ENCODE peak calls at places on chromosome 5, in six cellular contexts. One of them, this sample, is unnamed.

GRCh38 chr5:516338-516925 is 7.8 kb downstream of the SLC9A3 start:
- DNase-seq in thyroid gland: no peak
- DNase-seq in uterus: no peak
- DNase-seq in K562: no peak
- DNase-seq in heart right ventricle: no peak
- DNase-seq in right cardiac atrium: peak
- DNase-seq in this sample: no peak

GRCh38 chr5:98927242-98927987 is 1.4 kb downstream of the CHD1 start:
- DNase-seq in right cardiac atrium: peak
- DNase-seq in heart right ventricle: no peak
- DNase-seq in uterus: peak
- DNase-seq in K562: peak
- DNase-seq in thyroid gland: peak
- DNase-seq in this sample: peak

GRCh38 chr5:65062684-65063083 is 294.0 kb downstream of the CWC27 start:
- DNase-seq in right cardiac atrium: peak
- DNase-seq in thyroid gland: peak
- DNase-seq in K562: no peak
- DNase-seq in uterus: peak
- DNase-seq in heart right ventricle: no peak
- DNase-seq in this sample: no peak

GRCh38 chr5:88544616-88545150 is 276.0 kb upstream of the TMEM161B start:
- DNase-seq in right cardiac atrium: no peak
- DNase-seq in thyroid gland: no peak
- DNase-seq in K562: no peak
- DNase-seq in heart right ventricle: no peak
- DNase-seq in uterus: no peak
- DNase-seq in this sample: no peak

GRCh38 chr5:150065886-150066285 is 20.5 kb downstream of the CSF1R start:
- DNase-seq in thyroid gland: no peak
- DNase-seq in uterus: peak
- DNase-seq in right cardiac atrium: peak
- DNase-seq in heart right ventricle: peak
- DNase-seq in K562: no peak
- DNase-seq in this sample: peak

GRCh38 chr5:82719368-82719767 is 357.8 kb downstream of the TMEM167A start:
- DNase-seq in heart right ventricle: no peak
- DNase-seq in uterus: no peak
- DNase-seq in thyroid gland: no peak
- DNase-seq in right cardiac atrium: peak
- DNase-seq in K562: no peak
- DNase-seq in this sample: peak

GRCh38 chr5:122053181-122054109 is 24.6 kb downstream of the LOX start:
- DNase-seq in K562: no peak
- DNase-seq in right cardiac atrium: peak
- DNase-seq in uterus: no peak
- DNase-seq in thyroid gland: peak
- DNase-seq in heart right ventricle: no peak
- DNase-seq in this sample: no peak

GRCh38 chr5:132294728-132295504 is 722 bp downstream of the SLC22A4 start:
- DNase-seq in heart right ventricle: peak
- DNase-seq in thyroid gland: peak
- DNase-seq in uterus: peak
- DNase-seq in K562: peak
- DNase-seq in right cardiac atrium: peak
- DNase-seq in this sample: peak

GRCh38 chr5:122844136-122844915 is 1.1 kb upstream of the SNX24 start:
- DNase-seq in K562: peak
- DNase-seq in heart right ventricle: no peak
- DNase-seq in uterus: no peak
- DNase-seq in thyroid gland: peak
- DNase-seq in right cardiac atrium: no peak
- DNase-seq in this sample: peak

GRCh38 chr5:110727025-110727314 is 499 bp upstream of the TMEM232 start:
- DNase-seq in thyroid gland: no peak
- DNase-seq in uterus: no peak
- DNase-seq in right cardiac atrium: no peak
- DNase-seq in K562: peak
- DNase-seq in heart right ventricle: no peak
- DNase-seq in this sample: no peak

GRCh38 chr5:34789021-34789531 is 49.9 kb upstream of the TTC23L start:
- DNase-seq in heart right ventricle: no peak
- DNase-seq in K562: peak
- DNase-seq in uterus: peak
- DNase-seq in right cardiac atrium: peak
- DNase-seq in thyroid gland: peak
- DNase-seq in this sample: peak

GRCh38 chr5:172858990-172859811 is 25.1 kb downstream of the ERGIC1 start:
- DNase-seq in heart right ventricle: peak
- DNase-seq in thyroid gland: peak
- DNase-seq in K562: no peak
- DNase-seq in uterus: peak
- DNase-seq in right cardiac atrium: peak
- DNase-seq in this sample: no peak

DNA sequence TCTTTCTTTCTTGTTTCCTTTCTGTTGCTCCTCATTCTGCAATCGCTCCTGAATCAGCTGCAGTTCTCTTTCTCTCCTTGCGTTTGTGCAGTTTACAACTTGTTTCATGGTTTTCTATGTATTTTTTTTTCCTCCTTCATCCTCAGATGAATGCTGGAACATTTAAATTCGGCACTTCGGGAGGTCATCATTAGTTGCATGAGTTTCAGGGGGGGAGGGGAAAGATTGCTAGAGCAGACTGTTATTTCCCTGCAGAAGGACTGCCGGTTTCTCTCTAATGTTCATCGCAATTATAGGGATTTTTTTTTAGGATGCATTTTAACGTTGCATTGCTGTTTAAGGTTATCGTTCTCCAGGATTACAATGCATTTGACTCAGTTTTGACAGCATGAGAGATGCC is 1311.9 kb upstream of the WWC1 start:
- DNase-seq in K562: no peak
- DNase-seq in uterus: no peak
- DNase-seq in heart right ventricle: no peak
- DNase-seq in right cardiac atrium: no peak
- DNase-seq in thyroid gland: no peak
- DNase-seq in this sample: no peak
- H3K4me3 ChIP-seq in K562: no peak
- H3K4me3 ChIP-seq in uterus: peak
- H3K4me3 ChIP-seq in heart right ventricle: peak
- H3K4me3 ChIP-seq in right cardiac atrium: peak
- H3K4me3 ChIP-seq in thyroid gland: peak
- H3K4me3 ChIP-seq in this sample: no peak

DNA sequence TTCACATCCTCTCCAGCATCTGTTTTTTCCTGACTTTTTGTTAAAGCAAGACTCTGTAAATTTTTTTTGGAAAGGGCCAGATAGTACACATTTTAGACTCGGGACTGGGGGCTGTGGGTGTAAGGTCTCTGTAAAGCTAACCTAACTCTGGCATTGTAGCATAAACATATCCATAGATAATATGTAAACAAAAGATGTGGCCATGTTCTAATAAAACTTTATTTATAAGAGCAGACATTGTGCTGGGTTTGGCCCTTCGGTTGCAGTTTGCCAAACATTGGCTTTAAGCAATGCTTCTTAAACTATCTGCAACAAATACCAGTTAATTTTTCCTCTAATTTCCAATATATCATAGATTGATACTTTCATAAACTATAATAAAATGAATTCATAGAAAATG is 605.2 kb downstream of the EBF1 start:
- DNase-seq in thyroid gland: no peak
- DNase-seq in K562: no peak
- DNase-seq in right cardiac atrium: no peak
- DNase-seq in heart right ventricle: no peak
- DNase-seq in uterus: no peak
- DNase-seq in this sample: no peak
- H3K27ac ChIP-seq in thyroid gland: no peak
- H3K27ac ChIP-seq in K562: no peak
- H3K27ac ChIP-seq in right cardiac atrium: no peak
- H3K27ac ChIP-seq in heart right ventricle: no peak
- H3K27ac ChIP-seq in uterus: no peak
- H3K27ac ChIP-seq in this sample: no peak

DNA sequence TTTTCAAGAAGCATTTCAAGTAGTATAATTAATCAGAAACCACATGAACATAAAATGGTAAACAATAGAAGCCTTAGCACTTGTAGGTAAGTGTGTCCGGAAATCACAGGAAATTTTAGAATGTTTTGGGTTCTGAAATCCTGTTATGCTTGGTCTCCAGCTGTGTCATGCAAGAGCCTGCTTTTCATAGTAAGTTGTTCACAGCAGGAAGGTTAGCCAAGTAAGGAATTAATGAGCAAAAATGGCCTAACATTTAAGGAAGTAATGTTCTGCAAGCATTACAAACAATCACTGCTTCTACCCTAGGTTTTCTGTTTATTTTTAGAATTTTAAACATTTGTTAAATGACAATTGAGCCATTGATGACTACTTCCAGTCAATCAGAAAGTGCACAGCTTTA is 669.5 kb downstream of the SLCO4C1 start:
- DNase-seq in uterus: no peak
- DNase-seq in thyroid gland: no peak
- DNase-seq in heart right ventricle: no peak
- DNase-seq in K562: no peak
- DNase-seq in right cardiac atrium: no peak
- DNase-seq in this sample: no peak
- H3K4me3 ChIP-seq in uterus: no peak
- H3K4me3 ChIP-seq in thyroid gland: no peak
- H3K4me3 ChIP-seq in heart right ventricle: no peak
- H3K4me3 ChIP-seq in K562: no peak
- H3K4me3 ChIP-seq in right cardiac atrium: no peak
- H3K4me3 ChIP-seq in this sample: no peak

DNA sequence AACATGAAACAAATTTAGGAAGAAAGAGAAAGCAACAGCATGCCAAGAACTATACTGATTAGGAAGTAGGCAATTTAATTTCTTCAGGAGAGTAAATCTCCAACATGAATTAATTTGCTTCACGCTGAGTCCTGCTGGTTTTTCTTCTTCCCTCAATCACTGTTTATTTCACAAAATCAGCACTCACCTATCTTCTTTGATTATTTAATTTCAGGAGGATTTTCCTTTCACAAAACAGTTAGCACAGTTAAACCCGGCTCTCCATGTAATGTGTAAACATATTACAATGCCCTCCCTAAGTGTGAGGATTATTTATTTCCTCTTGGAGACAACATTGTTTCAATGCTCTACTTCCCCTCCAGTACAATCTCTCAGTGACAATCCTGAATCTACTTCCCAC is 90.2 kb upstream of the PAM start:
- DNase-seq in heart right ventricle: no peak
- DNase-seq in right cardiac atrium: no peak
- DNase-seq in K562: no peak
- DNase-seq in thyroid gland: no peak
- DNase-seq in uterus: no peak
- DNase-seq in this sample: no peak
- H3K27ac ChIP-seq in heart right ventricle: no peak
- H3K27ac ChIP-seq in right cardiac atrium: no peak
- H3K27ac ChIP-seq in K562: no peak
- H3K27ac ChIP-seq in thyroid gland: no peak
- H3K27ac ChIP-seq in uterus: no peak
- H3K27ac ChIP-seq in this sample: no peak

GRCh38 chr5:181170237-181170830 is 22.9 kb downstream of the OR2V2 start:
- DNase-seq in heart right ventricle: no peak
- DNase-seq in thyroid gland: no peak
- DNase-seq in uterus: no peak
- DNase-seq in right cardiac atrium: no peak
- DNase-seq in K562: no peak
- DNase-seq in this sample: peak
- H3K4me3 ChIP-seq in heart right ventricle: peak
- H3K4me3 ChIP-seq in thyroid gland: no peak
- H3K4me3 ChIP-seq in uterus: no peak
- H3K4me3 ChIP-seq in right cardiac atrium: no peak
- H3K4me3 ChIP-seq in K562: peak
- H3K4me3 ChIP-seq in this sample: peak